ENCODE peak calls at places on chromosomes 13 and 19, in five cellular contexts. G is effector memory CD4-positive, alpha-beta T cell; I is tibial nerve; E is HL-60; T is HFF-Myc. O is an unnamed sample.

GRCh38 chr13:27972619-27972877 is 3.4 kb upstream of the CDX2 start:
- DNase-seq in I (no peak), T (no peak), E (no peak), G (no peak), O (no peak)

GRCh38 chr19:5352229-5352763 is 11.7 kb upstream of the PTPRS start:
- DNase-seq in I (no peak), E (no peak), G (no peak), T (no peak), O (no peak)

GRCh38 chr19:1247747-1248453 is 483 bp upstream of the MIDN start:
- DNase-seq in I (no peak), G (peak; percentile 69), T (no peak), E (peak; percentile 66), O (peak; percentile 71)

GRCh38 chr19:34145741-34146202 is 26.5 kb upstream of the LSM14A start:
- DNase-seq in E (no peak), T (peak; percentile 26), G (peak; percentile 30), I (no peak), O (peak; percentile 48)

GRCh38 chr13:64075543-64076271 is 2660.1 kb upstream of the PCDH20 start:
- DNase-seq in I (no peak), T (no peak), E (no peak), G (no peak), O (no peak)

GRCh38 chr13:45847554-45848224 is 3.9 kb downstream of the SIAH3 start:
- DNase-seq in E (no peak), I (no peak), G (peak; percentile 14), T (no peak), O (no peak)

GRCh38 chr19:2321565-2322283 is 6.7 kb downstream of the LSM7 start:
- DNase-seq in G (no peak), E (no peak), I (no peak), T (no peak), O (no peak)

GRCh38 chr13:86725105-86725504 is 925.9 kb upstream of the SLITRK6 start:
- DNase-seq in I (no peak), T (no peak), G (no peak), E (no peak), O (no peak)

GRCh38 chr19:55958356-55958755 is 10.7 kb downstream of the NLRP8 start:
- DNase-seq in I (no peak), T (no peak), E (no peak), G (no peak), O (no peak)

GRCh38 chr13:110265682-110266430 is 41.1 kb downstream of the COL4A1 start:
- DNase-seq in E (no peak), T (no peak), I (no peak), G (no peak), O (no peak)

GRCh38 chr19:6925801-6926751 is 38.7 kb downstream of the ADGRE1 start:
- DNase-seq in G (no peak), I (no peak), E (no peak), T (no peak), O (no peak)

GRCh38 chr19:6271721-6272410 is 7.9 kb downstream of the MLLT1 start:
- DNase-seq in E (no peak), I (peak; percentile 64), T (no peak), G (no peak), O (no peak)

GRCh38 chr13:36509369-36509768 is 77.1 kb downstream of the CCNA1 start:
- DNase-seq in T (no peak), I (no peak), G (no peak), E (no peak), O (no peak)

GRCh38 chr13:18971576-18972219 is 209.9 kb downstream of the TUBA3C start:
- DNase-seq in E (no peak), T (no peak), I (no peak), G (no peak), O (no peak)

GRCh38 chr19:17522988-17523872 is 11.8 kb downstream of the PGLS start:
- DNase-seq in I (no peak), G (no peak), T (no peak), E (peak; percentile 88), O (no peak)

GRCh38 chr13:44951184-44951583 is 38.1 kb downstream of the NUFIP1 start:
- DNase-seq in I (no peak), E (no peak), G (no peak), T (no peak), O (no peak)

GRCh38 chr13:110330491-110331001 is 23.5 kb downstream of the COL4A2 start:
- DNase-seq in E (no peak), G (no peak), T (no peak), I (no peak), O (no peak)

GRCh38 chr19:45955905-45956608 is 17.6 kb downstream of the NOVA2 start:
- DNase-seq in T (no peak), I (no peak), G (no peak), E (no peak), O (no peak)

GRCh38 chr13:35923347-35923746 is 207.8 kb downstream of the DCLK1 start:
- DNase-seq in G (no peak), I (no peak), E (no peak), T (no peak), O (no peak)

O was measured in effector CD4-positive, alpha-beta T cell.